ENCODE peak calls at places on chromosomes 11 and 22, in six cellular contexts. One of them, this sample, is unnamed.

GRCh38 chr11:75428989-75429640 is 3.9 kb downstream of the KLHL35 start:
- DNase-seq in ACHN: no peak
- DNase-seq in ELR: no peak
- DNase-seq in kidney tubule cell: no peak
- DNase-seq in activated naive CD4-positive, alpha-beta T cell: no peak
- DNase-seq in M059J: no peak
- DNase-seq in this sample: no peak

GRCh38 chr11:70077411-70078094 is 564 bp upstream of the ANO1 start:
- DNase-seq in ACHN: no peak
- DNase-seq in ELR: no peak
- DNase-seq in kidney tubule cell: no peak
- DNase-seq in activated naive CD4-positive, alpha-beta T cell: no peak
- DNase-seq in M059J: no peak
- DNase-seq in this sample: no peak

GRCh38 chr11:64751136-64751535 is 7.2 kb upstream of the RASGRP2 start:
- DNase-seq in ACHN: no peak
- DNase-seq in ELR: peak
- DNase-seq in kidney tubule cell: no peak
- DNase-seq in activated naive CD4-positive, alpha-beta T cell: no peak
- DNase-seq in M059J: no peak
- DNase-seq in this sample: no peak

GRCh38 chr11:20127671-20128527 is 32.4 kb downstream of the DBX1 start:
- DNase-seq in ACHN: peak
- DNase-seq in ELR: peak
- DNase-seq in kidney tubule cell: peak
- DNase-seq in activated naive CD4-positive, alpha-beta T cell: peak
- DNase-seq in M059J: peak
- DNase-seq in this sample: peak

GRCh38 chr11:18590573-18590972 is 2.0 kb upstream of the UEVLD start:
- DNase-seq in ACHN: no peak
- DNase-seq in ELR: no peak
- DNase-seq in kidney tubule cell: no peak
- DNase-seq in activated naive CD4-positive, alpha-beta T cell: no peak
- DNase-seq in M059J: no peak
- DNase-seq in this sample: no peak

GRCh38 chr11:38538866-38539651 is 1941.0 kb upstream of the RAG2 start:
- DNase-seq in ACHN: no peak
- DNase-seq in ELR: no peak
- DNase-seq in kidney tubule cell: no peak
- DNase-seq in activated naive CD4-positive, alpha-beta T cell: no peak
- DNase-seq in M059J: no peak
- DNase-seq in this sample: no peak

GRCh38 chr22:32591620-32592019 is 117.0 kb downstream of the FBXO7 start:
- DNase-seq in ACHN: no peak
- DNase-seq in ELR: peak
- DNase-seq in kidney tubule cell: no peak
- DNase-seq in activated naive CD4-positive, alpha-beta T cell: no peak
- DNase-seq in M059J: peak
- DNase-seq in this sample: no peak

GRCh38 chr22:48185656-48186055 is 1423.2 kb downstream of the TBC1D22A start:
- DNase-seq in ACHN: no peak
- DNase-seq in ELR: no peak
- DNase-seq in kidney tubule cell: no peak
- DNase-seq in activated naive CD4-positive, alpha-beta T cell: no peak
- DNase-seq in M059J: no peak
- DNase-seq in this sample: no peak

GRCh38 chr22:25386538-25386884 is 167.1 kb downstream of the CRYBB2 start:
- DNase-seq in ACHN: no peak
- DNase-seq in ELR: no peak
- DNase-seq in kidney tubule cell: no peak
- DNase-seq in activated naive CD4-positive, alpha-beta T cell: no peak
- DNase-seq in M059J: no peak
- DNase-seq in this sample: no peak

GRCh38 chr22:35551549-35552177 is 11.0 kb downstream of the RASD2 start:
- DNase-seq in ACHN: no peak
- DNase-seq in ELR: no peak
- DNase-seq in kidney tubule cell: no peak
- DNase-seq in activated naive CD4-positive, alpha-beta T cell: no peak
- DNase-seq in M059J: no peak
- DNase-seq in this sample: no peak

GRCh38 chr22:21940521-21940920 is 12.1 kb downstream of the PPM1F start:
- DNase-seq in ACHN: no peak
- DNase-seq in ELR: no peak
- DNase-seq in kidney tubule cell: peak
- DNase-seq in activated naive CD4-positive, alpha-beta T cell: no peak
- DNase-seq in M059J: peak
- DNase-seq in this sample: no peak

GRCh38 chr11:110219011-110219785 is 77.2 kb downstream of the RDX start:
- DNase-seq in ACHN: no peak
- DNase-seq in ELR: peak
- DNase-seq in kidney tubule cell: peak
- DNase-seq in activated naive CD4-positive, alpha-beta T cell: no peak
- DNase-seq in M059J: peak
- DNase-seq in this sample: no peak

GRCh38 chr11:364991-365390 is 4.3 kb upstream of the B4GALNT4 start:
- DNase-seq in ACHN: no peak
- DNase-seq in ELR: no peak
- DNase-seq in kidney tubule cell: no peak
- DNase-seq in activated naive CD4-positive, alpha-beta T cell: no peak
- DNase-seq in M059J: no peak
- DNase-seq in this sample: no peak

GRCh38 chr22:31631381-31631780 is 30.6 kb downstream of the PISD start:
- DNase-seq in ACHN: no peak
- DNase-seq in ELR: no peak
- DNase-seq in kidney tubule cell: no peak
- DNase-seq in activated naive CD4-positive, alpha-beta T cell: no peak
- DNase-seq in M059J: no peak
- DNase-seq in this sample: peak

GRCh38 chr11:96309001-96309642 is 33.9 kb downstream of the MAML2 start:
- DNase-seq in ACHN: no peak
- DNase-seq in ELR: peak
- DNase-seq in kidney tubule cell: peak
- DNase-seq in activated naive CD4-positive, alpha-beta T cell: no peak
- DNase-seq in M059J: peak
- DNase-seq in this sample: no peak

GRCh38 chr22:44003776-44004460 is 20.2 kb upstream of the PARVB start:
- DNase-seq in ACHN: peak
- DNase-seq in ELR: peak
- DNase-seq in kidney tubule cell: no peak
- DNase-seq in activated naive CD4-positive, alpha-beta T cell: no peak
- DNase-seq in M059J: no peak
- DNase-seq in this sample: no peak

GRCh38 chr11:120942701-120943100 is 81.2 kb upstream of the TBCEL start:
- DNase-seq in ACHN: no peak
- DNase-seq in ELR: no peak
- DNase-seq in kidney tubule cell: no peak
- DNase-seq in activated naive CD4-positive, alpha-beta T cell: no peak
- DNase-seq in M059J: no peak
- DNase-seq in this sample: no peak

GRCh38 chr22:18008136-18008535 is 16.2 kb downstream of the MICAL3 start:
- DNase-seq in ACHN: no peak
- DNase-seq in ELR: no peak
- DNase-seq in kidney tubule cell: no peak
- DNase-seq in activated naive CD4-positive, alpha-beta T cell: no peak
- DNase-seq in M059J: no peak
- DNase-seq in this sample: no peak

GRCh38 chr11:8059571-8060011 is 21.4 kb upstream of the TUB start:
- DNase-seq in ACHN: no peak
- DNase-seq in ELR: no peak
- DNase-seq in kidney tubule cell: no peak
- DNase-seq in activated naive CD4-positive, alpha-beta T cell: no peak
- DNase-seq in M059J: no peak
- DNase-seq in this sample: no peak

GRCh38 chr11:19844012-19844411 is 131.4 kb downstream of the NAV2 start:
- DNase-seq in ACHN: no peak
- DNase-seq in ELR: no peak
- DNase-seq in kidney tubule cell: no peak
- DNase-seq in activated naive CD4-positive, alpha-beta T cell: no peak
- DNase-seq in M059J: no peak
- DNase-seq in this sample: no peak

GRCh38 chr22:42437488-42438292 is 5.5 kb upstream of the NFAM1 start:
- DNase-seq in ACHN: peak
- DNase-seq in ELR: peak
- DNase-seq in kidney tubule cell: peak
- DNase-seq in activated naive CD4-positive, alpha-beta T cell: peak
- DNase-seq in M059J: peak
- DNase-seq in this sample: peak

GRCh38 chr22:49862408-49862776 is 8.7 kb downstream of the ZBED4 start:
- DNase-seq in ACHN: no peak
- DNase-seq in ELR: no peak
- DNase-seq in kidney tubule cell: no peak
- DNase-seq in activated naive CD4-positive, alpha-beta T cell: no peak
- DNase-seq in M059J: no peak
- DNase-seq in this sample: no peak

GRCh38 chr22:46146329-46146728 is 4.0 kb upstream of the PPARA start:
- DNase-seq in ACHN: no peak
- DNase-seq in ELR: no peak
- DNase-seq in kidney tubule cell: no peak
- DNase-seq in activated naive CD4-positive, alpha-beta T cell: no peak
- DNase-seq in M059J: no peak
- DNase-seq in this sample: no peak

GRCh38 chr22:22075382-22076163 is 93.0 kb upstream of the TOP3B start:
- DNase-seq in ACHN: no peak
- DNase-seq in ELR: no peak
- DNase-seq in kidney tubule cell: no peak
- DNase-seq in activated naive CD4-positive, alpha-beta T cell: no peak
- DNase-seq in M059J: no peak
- DNase-seq in this sample: no peak

GRCh38 chr11:86514453-86514852 is 139.8 kb downstream of the CCDC81 start:
- DNase-seq in ACHN: no peak
- DNase-seq in ELR: no peak
- DNase-seq in kidney tubule cell: no peak
- DNase-seq in activated naive CD4-positive, alpha-beta T cell: no peak
- DNase-seq in M059J: no peak
- DNase-seq in this sample: no peak

GRCh38 chr11:13644997-13645667 is 23.3 kb upstream of the FAR1 start:
- DNase-seq in ACHN: peak
- DNase-seq in ELR: peak
- DNase-seq in kidney tubule cell: peak
- DNase-seq in activated naive CD4-positive, alpha-beta T cell: no peak
- DNase-seq in M059J: peak
- DNase-seq in this sample: no peak

GRCh38 chr22:24444729-24445466 is 17.5 kb downstream of the ADORA2A start:
- DNase-seq in ACHN: no peak
- DNase-seq in ELR: no peak
- DNase-seq in kidney tubule cell: no peak
- DNase-seq in activated naive CD4-positive, alpha-beta T cell: no peak
- DNase-seq in M059J: no peak
- DNase-seq in this sample: no peak

GRCh38 chr22:50527921-50528681 is 1.7 kb downstream of the TYMP start:
- DNase-seq in ACHN: no peak
- DNase-seq in ELR: no peak
- DNase-seq in kidney tubule cell: no peak
- DNase-seq in activated naive CD4-positive, alpha-beta T cell: no peak
- DNase-seq in M059J: no peak
- DNase-seq in this sample: no peak

GRCh38 chr11:118227865-118228785 is 3.3 kb upstream of the JAML start:
- DNase-seq in ACHN: no peak
- DNase-seq in ELR: no peak
- DNase-seq in kidney tubule cell: no peak
- DNase-seq in activated naive CD4-positive, alpha-beta T cell: no peak
- DNase-seq in M059J: no peak
- DNase-seq in this sample: no peak

GRCh38 chr11:114064216-114064615 is 4.7 kb downstream of the ZBTB16 start:
- DNase-seq in ACHN: no peak
- DNase-seq in ELR: no peak
- DNase-seq in kidney tubule cell: no peak
- DNase-seq in activated naive CD4-positive, alpha-beta T cell: no peak
- DNase-seq in M059J: no peak
- DNase-seq in this sample: no peak

GRCh38 chr11:93652161-93652597 is 9.3 kb upstream of the CEP295 start:
- DNase-seq in ACHN: peak
- DNase-seq in ELR: peak
- DNase-seq in kidney tubule cell: peak
- DNase-seq in activated naive CD4-positive, alpha-beta T cell: no peak
- DNase-seq in M059J: peak
- DNase-seq in this sample: no peak

GRCh38 chr22:49056301-49056700 is 771.4 kb downstream of the BRD1 start:
- DNase-seq in ACHN: no peak
- DNase-seq in ELR: no peak
- DNase-seq in kidney tubule cell: no peak
- DNase-seq in activated naive CD4-positive, alpha-beta T cell: no peak
- DNase-seq in M059J: no peak
- DNase-seq in this sample: no peak

GRCh38 chr11:63870351-63871197 is 31.7 kb downstream of the MARK2 start:
- DNase-seq in ACHN: no peak
- DNase-seq in ELR: peak
- DNase-seq in kidney tubule cell: peak
- DNase-seq in activated naive CD4-positive, alpha-beta T cell: no peak
- DNase-seq in M059J: no peak
- DNase-seq in this sample: no peak

GRCh38 chr11:133343951-133344350 is 188.3 kb downstream of the OPCML start:
- DNase-seq in ACHN: peak
- DNase-seq in ELR: no peak
- DNase-seq in kidney tubule cell: peak
- DNase-seq in activated naive CD4-positive, alpha-beta T cell: no peak
- DNase-seq in M059J: peak
- DNase-seq in this sample: no peak